ENCODE peak calls at places on chromosomes 11 and 22, in nine cellular contexts. Q is WERI-Rb-1; M is IMR-90; J is Right ventricle myocardium superior; B is hepatocyte; N is GM10248; T is stimulated activated CD8-positive, alpha-beta memory T cell treated with anti-CD3 and anti-CD28 coated beads, Interleukin-15, amount 100 ng/mL, for 1 hour; A is mucosa of gallbladder; O is anterior cingulate cortex. H is an unnamed sample.

GRCh38 chr11:9733212-9733611 is 69.3 kb downstream of the SWAP70 start:
- DNase-seq in A (no peak), M (no peak), Q (no peak), O (no peak), N (no peak), T (no peak), B (no peak), J (no peak), H (no peak)

GRCh38 chr11:76637491-76638266 is 32.9 kb downstream of the LRRC32 start:
- DNase-seq in O (no peak), A (no peak), M (no peak), J (peak; percentile 89), N (peak; percentile 67), B (peak; percentile 2), T (no peak), Q (no peak), H (no peak)

GRCh38 chr11:1203505-1204271 is 19.2 kb upstream of the MUC5B start:
- DNase-seq in Q (peak; percentile 14), A (no peak), N (no peak), B (no peak), T (no peak), O (no peak), M (no peak), J (peak; percentile 32), H (no peak)

GRCh38 chr11:1827931-1828330 is 6.9 kb upstream of the SYT8 start:
- DNase-seq in J (no peak), B (no peak), T (no peak), M (no peak), A (no peak), Q (no peak), O (no peak), N (no peak), H (no peak)

GRCh38 chr11:110710520-110711381 is 1.5 kb downstream of the ARHGAP20 start:
- DNase-seq in O (no peak), T (no peak), J (peak; percentile 46), Q (peak; percentile 21), B (peak; percentile 28), M (peak; percentile 51), A (peak; percentile 41), N (peak; percentile 17), H (peak; percentile 44)

GRCh38 chr11:980438-981365 is 55.0 kb downstream of the AP2A2 start:
- DNase-seq in N (no peak), Q (peak; percentile 36), A (no peak), M (no peak), J (no peak), B (no peak), O (no peak), T (no peak), H (peak; percentile 68)

GRCh38 chr11:83724704-83725114 is 438.5 kb upstream of the CCDC90B start:
- DNase-seq in Q (peak; percentile 18), O (peak; percentile 5), B (peak; percentile 29), A (peak; percentile 41), J (no peak), T (no peak), M (no peak), N (no peak), H (peak; percentile 5)

GRCh38 chr11:70557742-70558485 is 159.6 kb downstream of the CTTN start:
- DNase-seq in B (no peak), J (peak; percentile 22), N (no peak), T (no peak), Q (no peak), A (no peak), M (no peak), O (no peak), H (no peak)

GRCh38 chr11:65546217-65546958 is 11.8 kb downstream of the LTBP3 start:
- DNase-seq in Q (no peak), O (peak; percentile 30), J (peak; percentile 92), N (peak; percentile 98), A (peak; percentile 93), M (no peak), T (peak; percentile 97), B (peak; percentile 95), H (peak; percentile 90)

GRCh38 chr22:48474881-48475280 is 1352.8 kb downstream of the BRD1 start:
- DNase-seq in O (no peak), A (no peak), Q (no peak), T (no peak), M (no peak), N (no peak), B (no peak), J (no peak), H (no peak)

GRCh38 chr11:101508370-101508769 is 75.4 kb downstream of the TRPC6 start:
- DNase-seq in A (no peak), J (no peak), B (no peak), O (no peak), T (no peak), Q (no peak), M (no peak), N (no peak), H (no peak)

GRCh38 chr22:20465759-20466077 is 28.1 kb upstream of the SCARF2 start:
- DNase-seq in N (no peak), B (no peak), J (no peak), A (no peak), O (no peak), M (no peak), Q (no peak), T (no peak), H (no peak)

GRCh38 chr11:41256060-41256459 is 203.4 kb downstream of the LRRC4C start:
- DNase-seq in M (no peak), J (no peak), B (no peak), T (no peak), Q (no peak), A (peak; percentile 61), O (no peak), N (no peak), H (no peak)

GRCh38 chr11:126132319-126132718 is 69.7 kb upstream of the CDON start:
- DNase-seq in J (peak; percentile 63), Q (no peak), O (no peak), N (no peak), B (peak; percentile 73), A (peak; percentile 70), T (no peak), M (no peak), H (peak; percentile 84)

GRCh38 chr22:35066768-35067167 is 810 bp downstream of the ISX start:
- DNase-seq in A (no peak), M (no peak), N (no peak), Q (no peak), O (no peak), J (no peak), T (no peak), B (no peak), H (no peak)

GRCh38 chr11:19163627-19164026 is 38.2 kb downstream of the CSRP3 start:
- DNase-seq in N (no peak), O (no peak), M (no peak), B (no peak), T (no peak), A (no peak), Q (no peak), J (no peak), H (no peak)

GRCh38 chr11:124843616-124843910 is 21.7 kb upstream of the ROBO3 start:
- DNase-seq in A (no peak), O (no peak), N (no peak), M (no peak), T (no peak), Q (no peak), B (no peak), J (no peak), H (no peak)

GRCh38 chr11:1835671-1836010 is 851 bp downstream of the SYT8 start:
- DNase-seq in T (no peak), J (peak; percentile 35), Q (no peak), M (no peak), N (no peak), A (no peak), O (no peak), B (no peak), H (no peak)

GRCh38 chr11:77172666-77172982 is 44.6 kb downstream of the MYO7A start:
- DNase-seq in N (no peak), A (no peak), B (no peak), T (no peak), Q (no peak), O (no peak), J (peak; percentile 45), M (peak; percentile 5), H (no peak)

GRCh38 chr11:66800720-66801428 is 42.4 kb upstream of the RCE1 start:
- DNase-seq in O (no peak), J (no peak), M (no peak), N (peak; percentile 52), Q (no peak), A (no peak), T (no peak), B (no peak), H (no peak)

GRCh38 chr22:40628354-40629042 is 8.0 kb downstream of the MRTFA start:
- DNase-seq in M (peak; percentile 61), A (no peak), T (no peak), B (no peak), Q (no peak), J (no peak), N (peak; percentile 39), O (no peak), H (no peak)

GRCh38 chr11:112632866-112633505 is 328.2 kb upstream of the NCAM1 start:
- DNase-seq in J (no peak), B (no peak), N (no peak), M (no peak), O (no peak), A (no peak), T (no peak), Q (no peak), H (no peak)

GRCh38 chr22:17829691-17830040 is 55.4 kb upstream of the BID start:
- DNase-seq in A (no peak), N (no peak), B (no peak), O (no peak), Q (no peak), T (no peak), M (peak; percentile 22), J (no peak), H (no peak)

GRCh38 chr22:50696799-50697561 is 24.4 kb downstream of the SHANK3 start:
- DNase-seq in A (no peak), M (no peak), N (no peak), J (peak; percentile 41), O (no peak), Q (peak; percentile 22), B (peak; percentile 69), T (no peak), H (peak; percentile 80)

GRCh38 chr22:22431271-22432220 is 77.0 kb downstream of the ZNF280B start:
- DNase-seq in Q (peak; percentile 84), M (peak; percentile 34), T (peak; percentile 27), O (peak; percentile 28), J (peak; percentile 55), B (peak; percentile 84), A (peak; percentile 61), N (peak; percentile 84), H (peak; percentile 27)

GRCh38 chr11:65301491-65302329 is 13.0 kb upstream of the CDC42EP2 start:
- DNase-seq in O (no peak), N (no peak), J (peak; percentile 86), A (no peak), M (peak; percentile 50), T (no peak), Q (no peak), B (peak; percentile 80), H (no peak)

GRCh38 chr22:26573026-26573662 is 16.8 kb downstream of the TPST2 start:
- DNase-seq in M (peak; percentile 48), J (peak; percentile 76), N (no peak), B (no peak), Q (no peak), T (no peak), A (peak; percentile 51), O (no peak), H (no peak)

GRCh38 chr22:29061773-29062172 is at the start of gene C22orf31:
- DNase-seq in A (no peak), J (no peak), O (no peak), M (peak; percentile 7), N (no peak), B (no peak), Q (no peak), T (no peak), H (no peak)

GRCh38 chr11:62439785-62440602 is 21.2 kb downstream of the SCGB1A1 start:
- DNase-seq in T (no peak), O (no peak), J (no peak), Q (no peak), A (no peak), M (peak; percentile 77), B (no peak), N (no peak), H (no peak)

GRCh38 chr11:113645593-113646349 is 60.3 kb downstream of the TMPRSS5 start:
- DNase-seq in N (no peak), M (no peak), T (no peak), J (no peak), A (no peak), Q (no peak), B (peak; percentile 39), O (no peak), H (no peak)

GRCh38 chr11:2779981-2780849 is 80.4 kb upstream of the KCNQ1OT1 start:
- DNase-seq in J (peak; percentile 49), T (no peak), A (peak; percentile 10), N (no peak), M (no peak), Q (peak; percentile 4), B (peak; percentile 48), O (no peak), H (no peak)